ENCODE peak calls at places on chromosomes 6 and 20, in seven cellular contexts. One of them, this sample, is unnamed.

GRCh38 chr20:49385471-49385870 is 97.0 kb downstream of the KCNB1 start:
- DNase-seq in GM23338: peak
- DNase-seq in choroid plexus epithelial cell: peak
- DNase-seq in heart right ventricle: no peak
- DNase-seq in cardiac muscle cell: peak
- DNase-seq in PC-3: peak
- DNase-seq in astrocyte of the spinal cord: peak
- DNase-seq in this sample: no peak

GRCh38 chr6:14309516-14309915 is 191.9 kb downstream of the CD83 start:
- DNase-seq in GM23338: no peak
- DNase-seq in PC-3: no peak
- DNase-seq in choroid plexus epithelial cell: no peak
- DNase-seq in astrocyte of the spinal cord: no peak
- DNase-seq in heart right ventricle: no peak
- DNase-seq in cardiac muscle cell: no peak
- DNase-seq in this sample: no peak

GRCh38 chr20:5195655-5196054 is 68.8 kb downstream of the CDS2 start:
- DNase-seq in GM23338: no peak
- DNase-seq in heart right ventricle: no peak
- DNase-seq in choroid plexus epithelial cell: peak
- DNase-seq in PC-3: no peak
- DNase-seq in cardiac muscle cell: no peak
- DNase-seq in astrocyte of the spinal cord: peak
- DNase-seq in this sample: no peak

GRCh38 chr6:43951756-43952675 is 175.2 kb downstream of the MRPL14 start:
- DNase-seq in GM23338: no peak
- DNase-seq in choroid plexus epithelial cell: no peak
- DNase-seq in PC-3: no peak
- DNase-seq in astrocyte of the spinal cord: no peak
- DNase-seq in heart right ventricle: no peak
- DNase-seq in cardiac muscle cell: no peak
- DNase-seq in this sample: no peak

GRCh38 chr6:106381871-106382270 is 21.4 kb downstream of the CRYBG1 start:
- DNase-seq in cardiac muscle cell: no peak
- DNase-seq in GM23338: peak
- DNase-seq in astrocyte of the spinal cord: no peak
- DNase-seq in choroid plexus epithelial cell: no peak
- DNase-seq in PC-3: peak
- DNase-seq in heart right ventricle: no peak
- DNase-seq in this sample: peak

GRCh38 chr6:2732503-2733089 is 18.1 kb downstream of the MYLK4 start:
- DNase-seq in astrocyte of the spinal cord: no peak
- DNase-seq in GM23338: no peak
- DNase-seq in PC-3: no peak
- DNase-seq in heart right ventricle: no peak
- DNase-seq in cardiac muscle cell: peak
- DNase-seq in choroid plexus epithelial cell: peak
- DNase-seq in this sample: no peak

GRCh38 chr6:16688984-16689636 is 72.2 kb downstream of the ATXN1 start:
- DNase-seq in astrocyte of the spinal cord: peak
- DNase-seq in GM23338: no peak
- DNase-seq in heart right ventricle: no peak
- DNase-seq in choroid plexus epithelial cell: peak
- DNase-seq in PC-3: peak
- DNase-seq in cardiac muscle cell: peak
- DNase-seq in this sample: no peak

GRCh38 chr20:1307571-1307971 is 21.4 kb downstream of the SDCBP2 start:
- DNase-seq in PC-3: no peak
- DNase-seq in GM23338: no peak
- DNase-seq in astrocyte of the spinal cord: no peak
- DNase-seq in cardiac muscle cell: no peak
- DNase-seq in choroid plexus epithelial cell: no peak
- DNase-seq in heart right ventricle: no peak
- DNase-seq in this sample: no peak

GRCh38 chr20:32040142-32040953 is 11.7 kb upstream of the HCK start:
- DNase-seq in cardiac muscle cell: no peak
- DNase-seq in astrocyte of the spinal cord: no peak
- DNase-seq in PC-3: no peak
- DNase-seq in choroid plexus epithelial cell: no peak
- DNase-seq in heart right ventricle: no peak
- DNase-seq in GM23338: no peak
- DNase-seq in this sample: no peak

GRCh38 chr20:50919567-50919966 is 11.7 kb downstream of the ADNP start:
- DNase-seq in astrocyte of the spinal cord: peak
- DNase-seq in choroid plexus epithelial cell: peak
- DNase-seq in PC-3: peak
- DNase-seq in cardiac muscle cell: peak
- DNase-seq in GM23338: no peak
- DNase-seq in heart right ventricle: no peak
- DNase-seq in this sample: no peak

GRCh38 chr20:346640-347316 is at the start of gene NRSN2:
- DNase-seq in heart right ventricle: peak
- DNase-seq in GM23338: peak
- DNase-seq in PC-3: peak
- DNase-seq in choroid plexus epithelial cell: peak
- DNase-seq in cardiac muscle cell: peak
- DNase-seq in astrocyte of the spinal cord: peak
- DNase-seq in this sample: no peak

GRCh38 chr6:5782783-5783567 is 223.8 kb downstream of the NRN1 start:
- DNase-seq in cardiac muscle cell: no peak
- DNase-seq in choroid plexus epithelial cell: peak
- DNase-seq in heart right ventricle: peak
- DNase-seq in GM23338: no peak
- DNase-seq in astrocyte of the spinal cord: peak
- DNase-seq in PC-3: no peak
- DNase-seq in this sample: no peak

GRCh38 chr20:56359212-56360132 is 698 bp downstream of the FAM210B start:
- DNase-seq in cardiac muscle cell: peak
- DNase-seq in astrocyte of the spinal cord: peak
- DNase-seq in GM23338: peak
- DNase-seq in PC-3: peak
- DNase-seq in heart right ventricle: peak
- DNase-seq in choroid plexus epithelial cell: peak
- DNase-seq in this sample: no peak

GRCh38 chr6:101230866-101231265 is 162.6 kb upstream of the GRIK2 start:
- DNase-seq in cardiac muscle cell: no peak
- DNase-seq in PC-3: no peak
- DNase-seq in astrocyte of the spinal cord: no peak
- DNase-seq in heart right ventricle: no peak
- DNase-seq in GM23338: no peak
- DNase-seq in choroid plexus epithelial cell: no peak
- DNase-seq in this sample: no peak

GRCh38 chr6:16200231-16200941 is 38.0 kb upstream of the GMPR start:
- DNase-seq in choroid plexus epithelial cell: peak
- DNase-seq in PC-3: no peak
- DNase-seq in heart right ventricle: no peak
- DNase-seq in cardiac muscle cell: no peak
- DNase-seq in GM23338: no peak
- DNase-seq in astrocyte of the spinal cord: peak
- DNase-seq in this sample: no peak

GRCh38 chr20:4697189-4697873 is 24.4 kb upstream of the PRND start:
- DNase-seq in cardiac muscle cell: no peak
- DNase-seq in astrocyte of the spinal cord: peak
- DNase-seq in choroid plexus epithelial cell: no peak
- DNase-seq in PC-3: no peak
- DNase-seq in heart right ventricle: no peak
- DNase-seq in GM23338: no peak
- DNase-seq in this sample: no peak

GRCh38 chr6:166658115-166658791 is 31.2 kb upstream of the RPS6KA2 start:
- DNase-seq in cardiac muscle cell: no peak
- DNase-seq in GM23338: no peak
- DNase-seq in choroid plexus epithelial cell: no peak
- DNase-seq in PC-3: no peak
- DNase-seq in heart right ventricle: no peak
- DNase-seq in astrocyte of the spinal cord: no peak
- DNase-seq in this sample: no peak

GRCh38 chr6:51960419-51960818 is 127.0 kb downstream of the PKHD1 start:
- DNase-seq in heart right ventricle: no peak
- DNase-seq in astrocyte of the spinal cord: no peak
- DNase-seq in PC-3: no peak
- DNase-seq in choroid plexus epithelial cell: no peak
- DNase-seq in cardiac muscle cell: no peak
- DNase-seq in GM23338: no peak
- DNase-seq in this sample: no peak

GRCh38 chr6:134630468-134631180 is 312.7 kb upstream of the SGK1 start:
- DNase-seq in GM23338: no peak
- DNase-seq in astrocyte of the spinal cord: no peak
- DNase-seq in PC-3: no peak
- DNase-seq in choroid plexus epithelial cell: no peak
- DNase-seq in heart right ventricle: no peak
- DNase-seq in cardiac muscle cell: no peak
- DNase-seq in this sample: no peak
- H3K4me3 ChIP-seq in GM23338: no peak
- H3K4me3 ChIP-seq in astrocyte of the spinal cord: no peak
- H3K4me3 ChIP-seq in PC-3: no peak
- H3K4me3 ChIP-seq in choroid plexus epithelial cell: no peak
- H3K4me3 ChIP-seq in heart right ventricle: no peak
- H3K4me3 ChIP-seq in cardiac muscle cell: no peak
- H3K4me3 ChIP-seq in this sample: no peak

DNA sequence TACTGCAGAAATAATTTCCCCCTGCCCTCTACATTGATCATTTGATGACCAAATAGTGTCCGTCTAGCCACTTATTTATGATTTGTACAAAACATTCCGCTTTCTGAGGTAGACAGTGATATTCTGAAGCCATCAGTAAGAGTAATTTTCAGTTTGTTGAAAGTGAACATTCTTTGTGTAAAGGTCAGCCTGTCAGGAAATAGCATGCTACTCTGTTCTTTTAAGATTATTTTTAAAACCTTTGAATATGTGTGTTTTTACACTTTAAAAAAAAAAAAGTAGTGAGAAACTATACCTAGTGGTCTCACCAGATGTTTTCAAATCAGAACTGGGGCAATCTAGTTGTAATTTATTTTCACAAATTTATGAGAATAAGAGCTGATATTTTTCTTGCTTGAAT is 11.9 kb upstream of the REV3L start:
- DNase-seq in heart right ventricle: no peak
- DNase-seq in GM23338: no peak
- DNase-seq in cardiac muscle cell: no peak
- DNase-seq in choroid plexus epithelial cell: no peak
- DNase-seq in astrocyte of the spinal cord: peak
- DNase-seq in PC-3: no peak
- DNase-seq in this sample: no peak
- H3K4me3 ChIP-seq in heart right ventricle: no peak
- H3K4me3 ChIP-seq in GM23338: no peak
- H3K4me3 ChIP-seq in cardiac muscle cell: no peak
- H3K4me3 ChIP-seq in choroid plexus epithelial cell: no peak
- H3K4me3 ChIP-seq in astrocyte of the spinal cord: no peak
- H3K4me3 ChIP-seq in PC-3: no peak
- H3K4me3 ChIP-seq in this sample: no peak

GRCh38 chr6:72651191-72651590 is 29.3 kb downstream of the KCNQ5 start:
- DNase-seq in PC-3: peak
- DNase-seq in choroid plexus epithelial cell: no peak
- DNase-seq in astrocyte of the spinal cord: no peak
- DNase-seq in GM23338: no peak
- DNase-seq in cardiac muscle cell: no peak
- DNase-seq in heart right ventricle: no peak
- DNase-seq in this sample: no peak

GRCh38 chr6:72650081-72650745 is 28.3 kb downstream of the KCNQ5 start:
- DNase-seq in astrocyte of the spinal cord: peak
- DNase-seq in PC-3: peak
- DNase-seq in cardiac muscle cell: peak
- DNase-seq in choroid plexus epithelial cell: peak
- DNase-seq in GM23338: no peak
- DNase-seq in heart right ventricle: no peak
- DNase-seq in this sample: no peak

GRCh38 chr6:72653032-72653431 is 31.2 kb downstream of the KCNQ5 start:
- DNase-seq in cardiac muscle cell: no peak
- DNase-seq in PC-3: no peak
- DNase-seq in heart right ventricle: no peak
- DNase-seq in astrocyte of the spinal cord: no peak
- DNase-seq in choroid plexus epithelial cell: no peak
- DNase-seq in GM23338: no peak
- DNase-seq in this sample: no peak

GRCh38 chr6:72654101-72654618 is 32.3 kb downstream of the KCNQ5 start:
- DNase-seq in GM23338: no peak
- DNase-seq in cardiac muscle cell: no peak
- DNase-seq in PC-3: no peak
- DNase-seq in choroid plexus epithelial cell: no peak
- DNase-seq in astrocyte of the spinal cord: no peak
- DNase-seq in heart right ventricle: no peak
- DNase-seq in this sample: no peak

GRCh38 chr6:72651967-72652956 is 30.4 kb downstream of the KCNQ5 start:
- DNase-seq in PC-3: no peak
- DNase-seq in choroid plexus epithelial cell: no peak
- DNase-seq in cardiac muscle cell: no peak
- DNase-seq in astrocyte of the spinal cord: no peak
- DNase-seq in GM23338: peak
- DNase-seq in heart right ventricle: no peak
- DNase-seq in this sample: no peak
- H3K4me3 ChIP-seq in PC-3: no peak
- H3K4me3 ChIP-seq in choroid plexus epithelial cell: no peak
- H3K4me3 ChIP-seq in cardiac muscle cell: no peak
- H3K4me3 ChIP-seq in astrocyte of the spinal cord: no peak
- H3K4me3 ChIP-seq in GM23338: no peak
- H3K4me3 ChIP-seq in heart right ventricle: no peak
- H3K4me3 ChIP-seq in this sample: no peak

DNA sequence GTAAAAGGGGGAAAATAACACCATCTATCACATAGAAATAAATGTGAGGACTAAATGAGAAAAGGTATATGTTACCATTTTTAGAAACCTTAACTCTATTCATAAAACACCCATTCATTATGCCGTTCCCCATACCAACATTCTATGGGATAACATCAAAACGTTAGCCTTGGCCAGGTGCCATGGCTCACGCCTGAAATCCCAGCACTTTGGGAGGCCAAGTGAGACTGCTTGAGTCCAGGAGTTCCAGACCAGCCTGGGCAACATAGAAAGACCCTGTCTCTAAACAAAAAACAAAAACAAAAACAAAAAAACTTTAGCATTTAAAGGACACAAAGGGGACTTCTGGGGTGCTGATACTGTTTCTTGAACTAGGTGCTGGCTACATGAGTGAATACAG is 1.3 kb downstream of the PIGU start:
- DNase-seq in cardiac muscle cell: no peak
- DNase-seq in GM23338: no peak
- DNase-seq in choroid plexus epithelial cell: no peak
- DNase-seq in heart right ventricle: no peak
- DNase-seq in astrocyte of the spinal cord: no peak
- DNase-seq in PC-3: no peak
- DNase-seq in this sample: no peak
- H3K4me3 ChIP-seq in cardiac muscle cell: peak
- H3K4me3 ChIP-seq in GM23338: peak
- H3K4me3 ChIP-seq in choroid plexus epithelial cell: no peak
- H3K4me3 ChIP-seq in heart right ventricle: no peak
- H3K4me3 ChIP-seq in astrocyte of the spinal cord: no peak
- H3K4me3 ChIP-seq in PC-3: peak
- H3K4me3 ChIP-seq in this sample: peak

GRCh38 chr6:151242420-151242841 is 2.7 kb downstream of the AKAP12 start:
- DNase-seq in cardiac muscle cell: peak
- DNase-seq in choroid plexus epithelial cell: peak
- DNase-seq in GM23338: no peak
- DNase-seq in astrocyte of the spinal cord: peak
- DNase-seq in PC-3: no peak
- DNase-seq in heart right ventricle: no peak
- DNase-seq in this sample: no peak
- H3K4me3 ChIP-seq in cardiac muscle cell: no peak
- H3K4me3 ChIP-seq in choroid plexus epithelial cell: peak
- H3K4me3 ChIP-seq in GM23338: peak
- H3K4me3 ChIP-seq in astrocyte of the spinal cord: peak
- H3K4me3 ChIP-seq in PC-3: peak
- H3K4me3 ChIP-seq in heart right ventricle: no peak
- H3K4me3 ChIP-seq in this sample: no peak

GRCh38 chr20:16187956-16188616 is 385.2 kb downstream of the KIF16B start:
- DNase-seq in astrocyte of the spinal cord: no peak
- DNase-seq in GM23338: no peak
- DNase-seq in heart right ventricle: no peak
- DNase-seq in cardiac muscle cell: no peak
- DNase-seq in PC-3: no peak
- DNase-seq in choroid plexus epithelial cell: no peak
- DNase-seq in this sample: no peak
- H3K4me3 ChIP-seq in astrocyte of the spinal cord: no peak
- H3K4me3 ChIP-seq in GM23338: no peak
- H3K4me3 ChIP-seq in heart right ventricle: no peak
- H3K4me3 ChIP-seq in cardiac muscle cell: no peak
- H3K4me3 ChIP-seq in PC-3: no peak
- H3K4me3 ChIP-seq in choroid plexus epithelial cell: no peak
- H3K4me3 ChIP-seq in this sample: no peak

This sample was measured in CD4-positive, CD25-positive, alpha-beta regulatory T cell.